ENCODE peak calls at places on chromosomes 13 and 19, in nine cellular contexts. U, O, P, D, A, H, J, L and X are unnamed samples.

GRCh38 chr19:798415-799075 is 1.3 kb downstream of the PTBP1 start:
- DNase-seq in U (no peak), O (no peak), P (no peak), D (no peak), A (peak; percentile 77), H (peak; percentile 64), J (peak; percentile 50), L (no peak), X (no peak)

GRCh38 chr13:80755925-80756324 is 415.0 kb upstream of the SPRY2 start:
- DNase-seq in U (no peak), O (no peak), P (no peak), D (no peak), A (no peak), H (no peak), J (no peak), L (no peak), X (no peak)

GRCh38 chr19:33284756-33285155 is 17.6 kb downstream of the CEBPA start:
- DNase-seq in U (no peak), O (no peak), P (no peak), D (no peak), A (no peak), H (no peak), J (no peak), L (no peak), X (no peak)

GRCh38 chr19:3224346-3225325 is at the start of gene CELF5:
- DNase-seq in U (no peak), O (peak; percentile 20), P (peak; percentile 38), D (no peak), A (peak; percentile 53), H (peak; percentile 45), J (peak; percentile 59), L (no peak), X (no peak)

GRCh38 chr19:51296331-51297093 is 14.9 kb upstream of the IGLON5 start:
- DNase-seq in U (no peak), O (no peak), P (no peak), D (no peak), A (no peak), H (no peak), J (no peak), L (no peak), X (no peak)

GRCh38 chr13:22091222-22091970 is 420.5 kb downstream of the FGF9 start:
- DNase-seq in U (peak; percentile 71), O (no peak), P (no peak), D (no peak), A (no peak), H (peak; percentile 12), J (no peak), L (no peak), X (no peak)

GRCh38 chr13:79445968-79446645 is 34.8 kb upstream of the NDFIP2 start:
- DNase-seq in U (no peak), O (no peak), P (no peak), D (no peak), A (no peak), H (no peak), J (no peak), L (no peak), X (no peak)

GRCh38 chr13:76968041-76968440 is 19.7 kb downstream of the ACOD1 start:
- DNase-seq in U (no peak), O (no peak), P (no peak), D (no peak), A (no peak), H (no peak), J (no peak), L (no peak), X (no peak)

GRCh38 chr13:43797154-43797553 is 10.4 kb upstream of the ENOX1 start:
- DNase-seq in U (no peak), O (no peak), P (no peak), D (no peak), A (no peak), H (no peak), J (no peak), L (no peak), X (no peak)

GRCh38 chr13:43799191-43799590 is 12.4 kb upstream of the ENOX1 start:
- DNase-seq in U (no peak), O (no peak), P (no peak), D (no peak), A (no peak), H (no peak), J (no peak), L (no peak), X (no peak)

GRCh38 chr13:43802511-43802910 is 15.7 kb upstream of the ENOX1 start:
- DNase-seq in U (no peak), O (no peak), P (no peak), D (no peak), A (no peak), H (no peak), J (no peak), L (no peak), X (no peak)

GRCh38 chr13:43800828-43801227 is 14.1 kb upstream of the ENOX1 start:
- DNase-seq in U (no peak), O (no peak), P (no peak), D (no peak), A (no peak), H (no peak), J (no peak), L (no peak), X (no peak)

DNA sequence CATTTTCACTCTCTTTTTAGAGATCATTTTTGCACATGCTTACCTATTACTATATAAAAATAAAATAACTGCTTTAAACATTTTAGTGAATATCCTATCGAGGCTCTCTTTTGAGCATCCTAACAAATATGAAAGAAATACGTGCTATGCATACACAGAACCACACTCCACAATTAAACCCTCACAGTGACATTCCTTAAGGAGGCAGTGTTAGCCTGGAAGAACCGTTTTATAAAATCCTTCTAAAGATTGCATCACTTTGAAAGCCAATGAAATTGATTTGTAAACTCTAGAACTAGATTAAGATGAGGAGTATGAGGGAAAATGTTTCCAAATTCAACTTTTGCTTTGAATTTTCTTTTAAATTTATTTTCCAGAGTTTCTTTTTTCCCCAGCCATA is 11.1 kb upstream of the ENOX1 start:
- DNase-seq in U (no peak), O (no peak), P (no peak), D (no peak), A (no peak), H (no peak), J (no peak), L (no peak), X (no peak)
- TF ChIP-seq CTCF in U (no peak), O (no peak), P (no peak), D (no peak), A (no peak), H (no peak), J (no peak), L (no peak), X (no peak)

GRCh38 chr19:49883094-49883493 is 5.6 kb downstream of the TBC1D17 start:
- DNase-seq in U (no peak), O (no peak), P (no peak), D (no peak), A (no peak), H (no peak), J (no peak), L (no peak), X (no peak)
- TF ChIP-seq CTCF in U (no peak), O (no peak), P (no peak), D (no peak), A (no peak), H (no peak), J (no peak), L (no peak), X (no peak)

GRCh38 chr19:29724102-29724641 is 9.1 kb upstream of the C19orf12 start:
- DNase-seq in U (no peak), O (no peak), P (no peak), D (no peak), A (no peak), H (no peak), J (no peak), L (no peak), X (no peak)
- TF ChIP-seq CTCF in U (no peak), O (no peak), P (no peak), D (no peak), A (no peak), H (no peak), J (no peak), L (no peak), X (peak; percentile 9)

GRCh38 chr13:98143157-98143553 is 261 bp downstream of the FARP1 start:
- DNase-seq in U (peak; percentile 66), O (no peak), P (peak; percentile 58), D (no peak), A (no peak), H (no peak), J (no peak), L (no peak), X (no peak)
- TF ChIP-seq CTCF in U (no peak), O (no peak), P (no peak), D (no peak), A (no peak), H (no peak), J (no peak), L (no peak), X (no peak)

DNA sequence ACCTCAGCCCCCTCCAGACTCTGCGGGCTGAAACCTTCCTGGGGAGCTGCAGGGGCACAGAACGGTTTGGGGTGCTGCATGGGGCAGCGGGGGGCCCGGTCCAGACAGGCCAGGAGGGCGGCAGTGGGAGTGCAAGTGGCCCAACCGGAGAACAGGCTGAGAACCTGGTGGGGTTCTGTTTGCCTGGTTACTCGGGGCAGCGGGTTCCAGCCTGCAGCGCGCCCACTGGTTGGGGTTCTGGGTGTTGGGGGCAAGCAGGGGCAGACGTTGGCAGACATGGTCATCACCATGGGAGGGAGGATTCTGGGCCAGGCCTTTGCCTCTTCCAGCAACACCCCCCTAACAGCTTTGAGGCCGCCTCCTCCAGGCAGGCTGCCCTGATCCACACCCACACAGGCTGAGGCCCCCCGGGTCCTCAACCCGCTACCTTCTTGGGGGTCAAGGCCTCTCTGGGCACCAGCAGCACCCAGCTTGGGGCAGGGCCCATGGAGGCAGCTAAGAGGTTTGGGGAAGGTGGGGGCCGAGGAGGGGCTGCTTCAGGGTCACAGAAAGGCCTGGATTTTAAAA is at the start of gene PRR22:
- DNase-seq in U (no peak), O (no peak), P (no peak), D (no peak), A (no peak), H (no peak), J (no peak), L (no peak), X (no peak)
- TF ChIP-seq CTCF in U (no peak), O (no peak), P (no peak), D (no peak), A (no peak), H (no peak), J (no peak), L (no peak), X (no peak)

DNA sequence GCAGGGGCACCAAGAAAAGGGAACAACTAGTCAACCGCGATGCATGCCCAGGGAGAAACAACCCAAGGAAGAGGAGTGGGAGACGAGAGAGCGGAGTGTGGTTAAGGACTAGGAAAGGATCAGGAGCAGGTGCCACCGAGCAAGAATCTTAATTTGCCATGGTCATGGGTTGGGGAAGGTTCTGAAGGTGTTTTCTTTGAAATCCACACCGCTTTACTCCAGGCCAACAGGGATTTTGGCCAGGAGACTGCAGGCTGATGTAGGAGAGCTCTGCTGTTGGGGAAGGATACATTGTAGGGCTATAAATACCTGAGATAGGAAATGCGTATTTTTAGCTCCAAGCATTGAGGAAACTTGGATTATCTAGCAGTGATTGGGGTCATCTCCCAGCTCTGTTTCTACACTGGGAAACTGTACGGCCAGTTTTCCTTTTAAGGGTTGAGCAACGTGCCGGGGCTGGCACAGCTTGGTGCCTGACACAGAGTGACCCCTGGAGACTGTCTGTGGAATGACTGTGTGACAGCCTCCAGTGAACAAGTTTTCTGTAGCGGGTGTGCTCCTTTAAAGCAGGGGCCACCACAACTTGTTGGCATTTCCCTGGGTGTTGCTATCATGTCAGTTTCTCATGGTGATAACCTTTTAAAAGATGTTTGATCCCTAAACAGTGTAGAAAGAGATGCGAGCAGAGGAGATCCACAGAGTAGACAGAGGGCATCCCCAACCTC is 34.2 kb downstream of the ZNF536 start:
- DNase-seq in U (no peak), O (no peak), P (peak; percentile 28), D (no peak), A (peak; percentile 16), H (peak; percentile 16), J (no peak), L (no peak), X (no peak)
- TF ChIP-seq CTCF in U (no peak), O (no peak), P (peak; percentile 66), D (no peak), A (peak; percentile 23), H (no peak), J (no peak), L (no peak), X (peak; percentile 63)